ENCODE peak calls at places on chromosomes 11 and 22, in nine cellular contexts. A is heart right ventricle, G is psoas muscle, V is fibroblast of the aortic adventitia, C is endodermal cell, F is mucosa of descending colon, W is cardiac muscle cell, K is right lobe of liver, D is cardiac fibroblast. S is an unnamed sample.

GRCh38 chr22:50529416-50530279 is at the start of gene TYMP:
- DNase-seq in A (peak; percentile 66), G (peak; percentile 82), V (peak; percentile 29), C (peak; percentile 66), F (peak; percentile 92), W (no peak), K (peak; percentile 91), D (peak; percentile 83), S (peak; percentile 66)

GRCh38 chr11:86064236-86064803 is 4.6 kb downstream of the PICALM start:
- DNase-seq in A (no peak), G (no peak), V (peak; percentile 35), C (no peak), F (no peak), W (no peak), K (no peak), D (no peak), S (no peak)

GRCh38 chr22:18998998-18999397 is 62.9 kb upstream of the PRODH start:
- DNase-seq in A (no peak), G (no peak), V (no peak), C (peak; percentile 90), F (no peak), W (peak; percentile 13), K (no peak), D (no peak), S (no peak)

GRCh38 chr11:109819410-109819809 is 273.8 kb upstream of the ZC3H12C start:
- DNase-seq in A (no peak), G (no peak), V (no peak), C (peak; percentile 41), F (no peak), W (no peak), K (no peak), D (no peak), S (peak; percentile 62)

GRCh38 chr11:19027829-19028595 is 32.5 kb downstream of the MRGPRX2 start:
- DNase-seq in A (no peak), G (no peak), V (peak; percentile 64), C (no peak), F (no peak), W (no peak), K (no peak), D (peak; percentile 23), S (peak; percentile 27)

GRCh38 chr11:62664405-62665074 is 470 bp downstream of the C11orf98 start:
- DNase-seq in A (no peak), G (no peak), V (peak; percentile 49), C (peak; percentile 88), F (peak; percentile 79), W (peak; percentile 75), K (no peak), D (peak; percentile 52), S (peak; percentile 30)

GRCh38 chr22:35464399-35464798 is 64.5 kb downstream of the MCM5 start:
- DNase-seq in A (no peak), G (no peak), V (no peak), C (no peak), F (no peak), W (no peak), K (no peak), D (no peak), S (no peak)

GRCh38 chr11:78941226-78941851 is 366.7 kb upstream of the NARS2 start:
- DNase-seq in A (no peak), G (no peak), V (no peak), C (peak; percentile 75), F (no peak), W (peak; percentile 57), K (no peak), D (no peak), S (no peak)

GRCh38 chr11:120186799-120187591 is 23.8 kb upstream of the OAF start:
- DNase-seq in A (no peak), G (no peak), V (no peak), C (peak; percentile 38), F (peak; percentile 74), W (no peak), K (peak; percentile 72), D (peak; percentile 33), S (peak; percentile 25)

GRCh38 chr22:27345681-27346080 is 455.9 kb downstream of the MN1 start:
- DNase-seq in A (no peak), G (no peak), V (no peak), C (no peak), F (no peak), W (peak; percentile 78), K (no peak), D (no peak), S (no peak)

GRCh38 chr11:114132944-114133394 is 73.5 kb downstream of the ZBTB16 start:
- DNase-seq in A (no peak), G (peak; percentile 54), V (peak; percentile 28), C (no peak), F (peak; percentile 70), W (no peak), K (no peak), D (peak; percentile 68), S (peak; percentile 85)

GRCh38 chr22:45969414-45969799 is 7.6 kb downstream of the WNT7B start:
- DNase-seq in A (no peak), G (no peak), V (no peak), C (peak; percentile 79), F (no peak), W (peak; percentile 23), K (no peak), D (peak; percentile 16), S (no peak)

GRCh38 chr22:23569716-23570115 is 10.4 kb downstream of the IGLL1 start:
- DNase-seq in A (no peak), G (no peak), V (no peak), C (peak; percentile 33), F (no peak), W (no peak), K (no peak), D (no peak), S (no peak)

GRCh38 chr22:22933100-22933806 is 45.6 kb downstream of the IGLL5 start:
- DNase-seq in A (no peak), G (no peak), V (no peak), C (no peak), F (no peak), W (no peak), K (no peak), D (no peak), S (no peak)

DNA sequence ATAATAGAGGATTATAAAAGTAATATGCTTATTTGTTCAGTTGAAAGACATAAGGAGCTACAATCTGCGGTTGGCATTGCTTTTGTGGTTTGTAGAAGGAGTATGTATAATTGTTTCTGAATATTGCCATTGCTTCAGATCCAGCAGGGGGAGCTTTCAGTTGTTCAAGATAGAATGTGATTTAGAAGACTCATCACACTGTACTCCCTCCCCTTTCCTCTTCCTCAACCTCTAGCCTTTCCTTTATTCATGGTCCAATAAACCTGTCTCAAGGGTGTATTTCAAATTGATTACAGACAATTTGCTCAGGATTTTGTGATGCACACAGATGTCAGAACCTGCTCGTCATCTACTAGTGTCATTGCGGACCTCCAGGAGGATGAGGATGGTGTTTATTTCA is 9.8 kb downstream of the PRMT3 start:
- DNase-seq in A (no peak), G (no peak), V (peak; percentile 62), C (no peak), F (no peak), W (peak; percentile 36), K (no peak), D (peak; percentile 70), S (peak; percentile 69)
- TF ChIP-seq CTCF in A (peak; percentile 40), G (peak; percentile 28), V (peak; percentile 64), C (peak; percentile 82), F (peak; percentile 14), W (peak; percentile 70), K (peak; percentile 58), D (peak; percentile 64), S (peak; percentile 73)

GRCh38 chr11:69639843-69640242 is 1.1 kb upstream of the CCND1 start:
- DNase-seq in A (no peak), G (no peak), V (no peak), C (no peak), F (no peak), W (no peak), K (no peak), D (no peak), S (no peak)
- H3K4me3 ChIP-seq in A (no peak overlapping the region), G (peak overlapping the region; percentile 75), V (peak overlapping the region; percentile 98), C (peak overlapping the region; percentile 79), F (no peak overlapping the region), W (no peak overlapping the region), K (peak overlapping the region; percentile 94), D (peak overlapping the region; percentile 98), S (peak overlapping the region; percentile 98)

GRCh38 chr11:102683277-102683676 is 22.3 kb downstream of the MMP27 start:
- DNase-seq in A (no peak), G (no peak), V (no peak), C (peak; percentile 67), F (no peak), W (no peak), K (no peak), D (no peak), S (no peak)
- TF ChIP-seq CTCF in A (no peak), G (no peak), V (no peak), C (peak; percentile 61), F (no peak), W (no peak), K (no peak), D (no peak), S (no peak)

GRCh38 chr11:27719575-27719925 is 19.3 kb upstream of the BDNF start:
- DNase-seq in A (no peak), G (no peak), V (no peak), C (no peak), F (no peak), W (no peak), K (no peak), D (no peak), S (no peak)

GRCh38 chr11:27718346-27718852 is 18.1 kb upstream of the BDNF start:
- DNase-seq in A (no peak), G (no peak), V (peak; percentile 89), C (peak; percentile 88), F (no peak), W (peak; percentile 35), K (no peak), D (peak; percentile 74), S (peak; percentile 99)

GRCh38 chr11:27717801-27718229 is 17.6 kb upstream of the BDNF start:
- DNase-seq in A (no peak), G (no peak), V (peak; percentile 43), C (no peak), F (no peak), W (no peak), K (no peak), D (no peak), S (no peak)

GRCh38 chr11:27720277-27720830 is 20.1 kb upstream of the BDNF start:
- DNase-seq in A (peak; percentile 40), G (no peak), V (peak; percentile 69), C (peak; percentile 92), F (no peak), W (peak; percentile 89), K (peak; percentile 42), D (peak; percentile 60), S (no peak)

DNA sequence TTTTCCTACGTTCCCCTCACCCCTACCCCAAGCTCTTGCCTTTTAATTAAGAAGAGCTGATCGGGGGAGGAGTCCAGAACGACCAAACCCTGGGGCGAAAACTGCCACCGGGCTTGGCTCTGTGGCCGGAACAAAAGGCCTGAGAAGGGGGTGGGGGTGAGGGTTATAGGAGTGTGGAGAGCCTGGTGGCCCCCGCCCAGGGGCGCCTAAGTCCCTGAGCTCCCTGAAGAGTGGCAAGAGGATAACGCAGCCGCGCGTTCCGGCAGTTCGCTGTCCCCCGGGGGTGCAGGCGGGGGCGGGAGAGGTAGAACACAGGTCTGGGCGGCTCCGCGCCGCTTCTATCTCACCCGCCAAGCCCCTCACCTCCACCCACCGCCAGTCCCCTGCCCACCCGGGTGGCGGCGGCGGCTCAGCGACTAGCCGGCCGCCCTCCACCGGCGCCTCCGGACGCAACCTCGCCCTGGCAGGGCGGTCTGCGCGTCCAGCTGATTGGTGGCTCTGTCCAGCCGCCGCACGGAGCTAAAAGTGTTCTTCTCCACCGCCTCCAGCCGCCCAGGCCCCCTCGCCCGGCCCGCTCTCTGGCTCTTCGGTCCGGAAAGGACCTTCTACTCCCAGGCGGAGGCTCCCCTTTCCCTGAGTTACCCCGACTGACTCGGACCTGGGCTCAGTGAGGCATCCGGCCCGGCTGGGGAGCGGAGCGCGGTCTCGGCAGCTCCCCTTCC is 18.8 kb upstream of the BDNF start:
- DNase-seq in A (peak; percentile 10), G (no peak), V (peak; percentile 43), C (peak; percentile 90), F (no peak), W (peak; percentile 87), K (no peak), D (peak; percentile 55), S (peak; percentile 66)
- H3K4me3 ChIP-seq in A (peak overlapping the region; percentile 6), G (peak overlapping the region; percentile 55), V (peak overlapping the region; percentile 73), C (peak overlapping the region; percentile 90), F (no peak overlapping the region), W (peak overlapping the region; percentile 37), K (peak overlapping the region; percentile 26), D (peak overlapping the region; percentile 65), S (peak overlapping the region; percentile 85)